ENCODE peak calls at places on chromosome 5, in ten cellular contexts. V, H, Z, P, W, E, T, B, C and Y are unnamed samples.
A peak's percentile ranks its signal among the peaks of the same experiment; 100 is the strongest.

GRCh38 chr5:181221792-181222629 is 1.1 kb upstream of the TRIM41 start:
- DNase-seq in W (no peak), P (peak; percentile 95), H (peak; percentile 75), C (no peak), T (peak; percentile 97), Z (peak; percentile 98), V (peak; percentile 56), B (peak; percentile 97), E (peak; percentile 94), Y (peak; percentile 91)

GRCh38 chr5:98928802-98929122 is at the start of gene CHD1:
- DNase-seq in W (peak; percentile 66), E (no peak), P (peak; percentile 98), B (peak; percentile 99), H (peak; percentile 98), V (peak; percentile 69), T (peak; percentile 96), Z (peak; percentile 96), C (peak; percentile 91), Y (peak; percentile 75)

GRCh38 chr5:78592735-78593386 is 55.7 kb downstream of the LHFPL2 start:
- DNase-seq in H (no peak), B (peak; percentile 26), E (no peak), W (no peak), P (no peak), Z (peak; percentile 60), T (no peak), V (no peak), C (no peak), Y (no peak)

GRCh38 chr5:150350524-150351344 is 6.8 kb upstream of the TCOF1 start:
- DNase-seq in V (peak; percentile 80), E (no peak), H (peak; percentile 93), T (peak; percentile 79), W (peak; percentile 48), C (no peak), P (peak; percentile 86), Z (peak; percentile 76), B (peak; percentile 82), Y (no peak)

GRCh38 chr5:149855371-149855770 is 89.2 kb downstream of the PDE6A start:
- DNase-seq in C (no peak), T (no peak), P (no peak), B (no peak), H (no peak), V (no peak), Z (no peak), W (no peak), E (no peak), Y (no peak)

GRCh38 chr5:15376803-15377202 is 123.2 kb upstream of the FBXL7 start:
- DNase-seq in B (no peak), H (no peak), P (no peak), T (no peak), E (no peak), Z (peak; percentile 77), W (no peak), C (no peak), V (no peak), Y (no peak)

GRCh38 chr5:143024227-143024920 is 254.2 kb downstream of the ARHGAP26 start:
- DNase-seq in V (no peak), Z (no peak), P (no peak), E (no peak), T (no peak), C (peak; percentile 46), W (no peak), H (no peak), B (peak; percentile 51), Y (no peak)

GRCh38 chr5:76595755-76596481 is 27.3 kb downstream of the F2RL2 start:
- DNase-seq in T (no peak), P (no peak), H (no peak), C (no peak), Z (no peak), B (no peak), W (no peak), V (no peak), E (no peak), Y (no peak)

GRCh38 chr5:74093501-74093993 is 467.6 kb downstream of the ARHGEF28 start:
- DNase-seq in B (no peak), W (no peak), T (peak; percentile 28), E (no peak), C (no peak), Z (no peak), H (no peak), V (no peak), P (no peak), Y (no peak)

GRCh38 chr5:108266235-108266634 is 115.7 kb downstream of the FBXL17 start:
- DNase-seq in T (no peak), Z (peak; percentile 5), C (no peak), H (peak; percentile 66), V (no peak), E (no peak), W (no peak), B (no peak), P (no peak), Y (peak; percentile 45)

GRCh38 chr5:14413331-14413750 is 168.3 kb upstream of the OTULINL start:
- DNase-seq in Z (peak; percentile 61), E (no peak), W (no peak), H (no peak), T (no peak), P (no peak), B (no peak), C (no peak), V (no peak), Y (no peak)

GRCh38 chr5:156020650-156021049 is 306.3 kb upstream of the SGCD start:
- DNase-seq in C (no peak), H (no peak), W (no peak), P (no peak), V (no peak), B (no peak), Z (no peak), T (no peak), E (no peak), Y (no peak)

GRCh38 chr5:53601570-53601969 is 41.1 kb downstream of the NDUFS4 start:
- DNase-seq in Z (peak; percentile 87), B (no peak), T (no peak), E (peak; percentile 33), W (no peak), P (no peak), C (no peak), V (no peak), H (peak; percentile 88), Y (peak; percentile 65)

GRCh38 chr5:3590967-3591900 is 4.4 kb upstream of the IRX1 start:
- DNase-seq in E (no peak), V (no peak), B (no peak), W (no peak), T (no peak), Z (no peak), P (no peak), H (no peak), C (no peak), Y (no peak)

GRCh38 chr5:170120576-170120975 is 14.9 kb downstream of the FOXI1 start:
- DNase-seq in V (no peak), P (no peak), T (no peak), E (no peak), B (no peak), C (no peak), H (no peak), Z (peak; percentile 68), W (no peak), Y (peak; percentile 18)

GRCh38 chr5:172897691-172898512 is 61.3 kb upstream of the RPL26L1 start:
- DNase-seq in H (no peak), C (no peak), T (no peak), V (peak; percentile 76), E (no peak), Z (peak; percentile 97), B (no peak), W (no peak), P (peak; percentile 50), Y (no peak)

GRCh38 chr5:179297486-179298180 is 47.6 kb downstream of the ADAMTS2 start:
- DNase-seq in E (no peak), C (no peak), T (no peak), V (no peak), W (no peak), P (no peak), B (no peak), H (no peak), Z (no peak), Y (no peak)

GRCh38 chr5:168765220-168766037 is 186.3 kb upstream of the PANK3 start:
- DNase-seq in P (peak; percentile 60), V (no peak), W (no peak), H (no peak), C (no peak), B (no peak), T (no peak), E (no peak), Z (no peak), Y (no peak)

GRCh38 chr5:111070272-111071134 is 1.0 kb upstream of the TSLP start:
- DNase-seq in B (peak; percentile 50), T (no peak), P (no peak), H (no peak), E (no peak), W (no peak), V (no peak), C (no peak), Z (peak; percentile 32), Y (no peak)

GRCh38 chr5:36965179-36965578 is 88.6 kb downstream of the NIPBL start:
- DNase-seq in W (no peak), T (no peak), H (no peak), C (no peak), E (no peak), V (no peak), Z (no peak), P (no peak), B (no peak), Y (no peak)

GRCh38 chr5:139762624-139763170 is 32.9 kb upstream of the PSD2 start:
- DNase-seq in B (no peak), V (no peak), C (no peak), W (no peak), H (no peak), P (no peak), E (no peak), T (no peak), Z (no peak), Y (no peak)

GRCh38 chr5:130514984-130515690 is 610.9 kb downstream of the CHSY3 start:
- DNase-seq in Z (peak; percentile 83), B (no peak), P (no peak), V (no peak), E (peak; percentile 67), T (no peak), H (peak; percentile 67), W (no peak), C (no peak), Y (peak; percentile 73)

GRCh38 chr5:107794731-107795130 is 124.0 kb upstream of the EFNA5 start:
- DNase-seq in E (no peak), P (no peak), C (no peak), W (no peak), Z (no peak), B (no peak), V (no peak), H (no peak), T (no peak), Y (no peak)

GRCh38 chr5:39580702-39581498 is 156.1 kb upstream of the DAB2 start:
- DNase-seq in B (no peak), C (no peak), V (no peak), T (no peak), H (no peak), Z (peak; percentile 76), W (no peak), P (no peak), E (no peak), Y (no peak)

GRCh38 chr5:39713224-39713911 is 288.6 kb upstream of the DAB2 start:
- DNase-seq in P (no peak), E (no peak), C (no peak), Z (peak; percentile 49), T (no peak), B (no peak), H (no peak), V (no peak), W (no peak), Y (no peak)

GRCh38 chr5:153964201-153965101 is 74.3 kb downstream of the FAM114A2 start:
- DNase-seq in E (no peak), B (no peak), P (no peak), V (no peak), W (no peak), Z (no peak), H (no peak), C (no peak), T (no peak), Y (no peak)

GRCh38 chr5:31626156-31626555 is 12.8 kb upstream of the PDZD2 start:
- DNase-seq in B (no peak), C (peak; percentile 1), Z (no peak), P (no peak), E (no peak), V (no peak), H (no peak), W (no peak), T (no peak), Y (no peak)

GRCh38 chr5:115875447-115875846 is 33.7 kb downstream of the AP3S1 start:
- DNase-seq in T (no peak), P (no peak), B (no peak), V (no peak), E (no peak), C (no peak), W (no peak), Z (no peak), H (no peak), Y (no peak)